ENCODE peak calls at places on chromosomes 11 and 22, in six cellular contexts. E is AG09309, W is spleen, U is transverse colon, S is cardiac muscle cell, V is fibroblast of lung. L is an unnamed sample.

GRCh38 chr11:7520011-7520942 is 6.5 kb downstream of the PPFIBP2 start:
- DNase-seq in E (no peak), W (no peak), U (no peak), S (no peak), V (no peak), L (no peak)

GRCh38 chr11:117384045-117384444 is 56.4 kb downstream of the CEP164 start:
- DNase-seq in E (peak), W (no peak), U (no peak), S (no peak), V (peak), L (no peak)

GRCh38 chr11:131749100-131749499 is 378.7 kb downstream of the NTM start:
- DNase-seq in E (peak), W (no peak), U (no peak), S (no peak), V (peak), L (no peak)

GRCh38 chr11:17498475-17498874 is 21.8 kb upstream of the ABCC8 start:
- DNase-seq in E (no peak), W (peak), U (no peak), S (peak), V (no peak), L (peak)

GRCh38 chr11:130522284-130522961 is 74.0 kb downstream of the ADAMTS15 start:
- DNase-seq in E (peak), W (no peak), U (peak), S (peak), V (peak), L (peak)

GRCh38 chr11:110147965-110148709 is 54.9 kb downstream of the ZC3H12C start:
- DNase-seq in E (peak), W (no peak), U (no peak), S (no peak), V (peak), L (no peak)

GRCh38 chr11:6431861-6432260 is 8.9 kb downstream of the HPX start:
- DNase-seq in E (peak), W (no peak), U (no peak), S (no peak), V (no peak), L (no peak)

GRCh38 chr11:133303262-133303661 is 229.0 kb downstream of the OPCML start:
- DNase-seq in E (no peak), W (no peak), U (no peak), S (no peak), V (no peak), L (no peak)

GRCh38 chr11:131463162-131463561 is 92.7 kb downstream of the NTM start:
- DNase-seq in E (no peak), W (peak), U (no peak), S (no peak), V (no peak), L (no peak)

GRCh38 chr22:37420656-37421467 is 6.4 kb downstream of the ELFN2 start:
- DNase-seq in E (no peak), W (no peak), U (no peak), S (no peak), V (no peak), L (no peak)

GRCh38 chr11:123202155-123202714 is 7.2 kb upstream of the CLMP start:
- DNase-seq in E (no peak), W (no peak), U (peak), S (peak), V (peak), L (no peak)

GRCh38 chr11:30553521-30554110 is 32.5 kb downstream of the MPPED2 start:
- DNase-seq in E (no peak), W (no peak), U (no peak), S (no peak), V (no peak), L (no peak)

GRCh38 chr22:41401781-41402648 is 20.3 kb downstream of the TEF start:
- DNase-seq in E (peak), W (no peak), U (peak), S (peak), V (peak), L (peak)

GRCh38 chr11:66498508-66498907 is 11.9 kb upstream of the BBS1 start:
- DNase-seq in E (no peak), W (no peak), U (no peak), S (no peak), V (no peak), L (no peak)

GRCh38 chr11:65695459-65696241 is 16.4 kb upstream of the KAT5 start:
- DNase-seq in E (no peak), W (no peak), U (peak), S (no peak), V (no peak), L (no peak)

GRCh38 chr11:28146123-28146751 is 38.0 kb downstream of the METTL15 start:
- DNase-seq in E (peak), W (no peak), U (no peak), S (no peak), V (peak), L (no peak)

GRCh38 chr11:31995525-31996123 is 95.2 kb upstream of the RCN1 start:
- DNase-seq in E (peak), W (no peak), U (no peak), S (no peak), V (peak), L (no peak)

GRCh38 chr22:37337204-37337943 is 55.1 kb downstream of the CYTH4 start:
- DNase-seq in E (no peak), W (no peak), U (no peak), S (no peak), V (peak), L (no peak)

GRCh38 chr11:11895672-11896071 is 53.9 kb downstream of the USP47 start:
- DNase-seq in E (no peak), W (no peak), U (no peak), S (no peak), V (peak), L (no peak)
- TF ChIP-seq CTCF in E (peak), W (no peak), U (no peak), S (peak), V (no peak), L (no peak)

GRCh38 chr11:37141707-37142106 is 543.7 kb upstream of the RAG2 start:
- DNase-seq in E (no peak), W (no peak), U (no peak), S (peak), V (no peak), L (no peak)
- TF ChIP-seq CTCF in E (no peak), W (no peak), U (no peak), S (no peak), V (no peak), L (no peak)

DNA sequence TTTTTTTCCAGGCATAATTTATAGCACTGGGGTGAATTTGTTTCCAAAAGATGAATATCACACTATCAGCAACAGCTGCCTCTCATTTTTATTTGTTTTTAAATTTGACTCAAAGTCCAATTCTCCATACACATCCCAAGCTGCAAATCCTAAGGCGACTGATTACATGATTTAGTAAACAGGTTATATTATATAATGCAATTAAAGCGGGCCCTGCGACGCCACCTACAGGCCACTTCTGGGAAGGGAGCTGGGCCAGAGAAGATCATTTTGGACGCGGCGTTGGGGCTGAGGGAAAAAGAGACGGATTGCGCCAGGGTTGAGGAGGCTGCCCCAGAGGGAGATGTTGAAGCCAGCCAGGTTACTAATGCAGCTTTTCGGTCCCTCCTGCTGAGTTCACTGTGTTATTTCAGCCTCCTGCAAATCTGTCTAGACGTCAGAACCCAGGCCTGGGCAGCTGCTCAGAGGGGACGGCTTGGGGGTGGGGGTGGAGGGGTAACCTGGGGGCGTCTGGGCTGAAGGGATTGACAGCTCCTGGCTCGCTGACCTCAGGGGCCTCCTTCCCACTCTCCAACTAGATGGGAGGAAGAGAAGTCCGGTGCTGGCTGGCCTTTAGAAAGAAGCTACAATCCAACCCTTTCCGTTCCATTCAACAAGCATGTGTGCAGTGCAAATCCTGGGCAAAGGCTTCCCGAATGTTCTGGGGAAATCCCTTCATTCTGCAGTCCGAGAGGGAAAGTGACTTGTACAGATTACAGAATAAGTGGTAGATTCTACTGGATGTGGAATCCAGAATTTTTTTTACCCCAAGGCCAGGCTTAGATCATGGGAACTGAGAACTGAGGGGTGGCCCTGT is 150.1 kb downstream of the FEZ1 start:
- DNase-seq in E (peak), W (peak), U (peak), S (peak), V (peak), L (peak)
- TF ChIP-seq CTCF in E (peak), W (peak), U (peak), S (peak), V (peak), L (peak)

DNA sequence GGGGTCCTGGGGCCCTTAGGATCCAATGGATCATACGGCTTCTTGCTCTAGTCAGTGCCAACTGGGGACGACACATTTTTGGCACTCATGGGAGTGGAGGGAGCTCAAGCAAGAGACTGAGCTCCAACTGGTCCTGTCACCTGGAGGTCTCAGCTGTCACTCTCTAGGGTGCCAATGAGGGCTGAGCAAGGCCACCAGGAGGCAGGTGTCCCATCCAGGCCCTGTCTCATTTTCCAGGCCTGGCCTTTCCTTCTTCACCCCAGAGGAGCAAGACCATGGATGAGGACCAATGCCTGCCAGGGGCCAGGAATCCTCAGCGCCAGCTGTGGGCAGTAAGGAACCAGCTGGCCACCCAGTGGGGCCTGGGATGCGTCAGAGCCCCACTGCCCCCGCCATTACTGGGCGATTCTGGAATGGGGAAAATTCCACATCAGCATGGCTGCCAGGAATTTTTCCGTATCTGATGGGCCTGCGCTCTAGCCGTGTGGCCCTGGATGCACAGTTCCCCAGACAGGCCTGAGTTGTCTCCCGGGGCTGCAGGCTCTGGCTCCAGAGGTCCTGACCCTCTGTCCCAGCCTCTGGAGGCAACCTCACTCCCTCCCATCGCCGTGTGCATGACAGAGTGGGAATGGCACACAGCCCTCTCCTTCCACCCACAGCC is 676 bp upstream of the GAL3ST1 start:
- DNase-seq in E (peak), W (no peak), U (no peak), S (no peak), V (peak), L (no peak)
- TF ChIP-seq CTCF in E (no peak), W (no peak), U (peak), S (no peak), V (no peak), L (no peak)